ENCODE peak calls at places on chromosomes 6 and 20, in eight cellular contexts. V is stomach, J is bronchial epithelial cell, M is osteocyte, H is endothelial cell, D is neural progenitor cell, U is RWPE1, R is epithelial cell of proximal tubule. X is an unnamed sample.

GRCh38 chr6:159174263-159174974 is 5.2 kb downstream of the FNDC1 start:
- DNase-seq in V (peak), J (peak), M (peak), H (peak), D (peak), U (peak), R (no peak), X (peak)

GRCh38 chr6:98932424-98932823 is 15.3 kb downstream of the FBXL4 start:
- DNase-seq in V (no peak), J (no peak), M (no peak), H (no peak), D (peak), U (no peak), R (no peak), X (no peak)

GRCh38 chr6:96394727-96395126 is 126.9 kb upstream of the UFL1 start:
- DNase-seq in V (no peak), J (peak), M (no peak), H (peak), D (peak), U (no peak), R (no peak), X (no peak)

GRCh38 chr6:116783852-116784251 is 18.3 kb upstream of the FAM162B start:
- DNase-seq in V (no peak), J (peak), M (no peak), H (no peak), D (no peak), U (no peak), R (no peak), X (no peak)

GRCh38 chr20:14986026-14986655 is 648.7 kb upstream of the FLRT3 start:
- DNase-seq in V (peak), J (peak), M (no peak), H (no peak), D (no peak), U (peak), R (peak), X (no peak)

GRCh38 chr6:9089724-9090123 is 654.4 kb upstream of the SLC35B3 start:
- DNase-seq in V (no peak), J (no peak), M (no peak), H (no peak), D (no peak), U (no peak), R (no peak), X (no peak)

GRCh38 chr6:121932071-121933009 is 467.1 kb upstream of the HSF2 start:
- DNase-seq in V (no peak), J (peak), M (peak), H (peak), D (peak), U (no peak), R (no peak), X (no peak)

GRCh38 chr20:17969276-17969883 is 562 bp downstream of the MGME1 start:
- DNase-seq in V (peak), J (peak), M (no peak), H (peak), D (peak), U (peak), R (no peak), X (no peak)

GRCh38 chr20:38043512-38044300 is 10.2 kb downstream of the RPRD1B start:
- DNase-seq in V (no peak), J (peak), M (no peak), H (no peak), D (no peak), U (peak), R (no peak), X (no peak)

DNA sequence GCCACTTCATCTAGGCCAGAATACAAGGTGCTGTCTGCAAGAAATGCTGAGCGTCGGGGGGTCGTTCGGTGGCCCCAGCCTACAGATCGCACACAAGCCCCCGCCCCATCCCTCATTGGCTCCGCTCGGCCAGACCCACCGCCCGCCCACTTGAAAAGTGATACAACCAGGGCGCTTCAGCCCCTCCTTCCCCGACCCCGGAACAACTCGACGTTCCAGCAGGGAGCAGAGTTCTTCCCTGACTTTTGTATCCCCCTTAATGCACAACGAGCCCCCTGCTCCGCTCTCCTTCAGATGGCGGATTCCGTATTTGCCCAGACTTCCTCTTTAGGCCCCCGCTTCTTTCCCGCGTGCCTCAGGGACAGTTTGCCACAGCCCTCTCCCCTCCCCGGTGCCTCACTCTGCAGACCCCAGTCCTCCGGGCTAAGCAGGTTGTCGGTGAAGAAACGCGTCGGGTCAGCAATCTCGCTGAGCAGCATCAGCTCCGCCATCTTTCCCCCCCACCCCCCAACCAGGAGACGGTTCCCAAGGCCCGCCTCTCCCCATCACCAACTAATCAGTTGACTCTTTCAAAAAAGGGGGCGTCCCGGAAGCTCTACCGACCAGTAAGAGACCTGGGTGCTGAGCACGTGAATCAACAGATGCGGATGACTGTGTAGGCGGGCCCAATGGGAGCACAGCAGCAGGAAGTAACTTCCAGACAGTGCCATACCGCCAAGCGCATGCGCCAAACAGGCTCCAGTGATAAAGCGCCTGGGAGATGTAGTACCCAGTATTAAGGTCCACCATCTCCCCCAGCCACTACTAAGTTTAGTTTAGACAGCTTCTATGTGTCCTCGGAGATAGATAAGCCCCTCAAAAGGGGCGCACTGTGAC is at the start of gene ATF6B:
- DNase-seq in V (peak), J (peak), M (peak), H (peak), D (peak), U (peak), R (peak), X (peak)
- TF ChIP-seq CTCF in V (no peak), J (no peak), M (no peak), H (no peak), D (no peak), U (no peak), R (no peak), X (no peak)

GRCh38 chr6:31131595-31131994 is 7.3 kb downstream of the PSORS1C2 start:
- DNase-seq in V (no peak), J (no peak), M (no peak), H (no peak), D (no peak), U (no peak), R (no peak), X (no peak)
- TF ChIP-seq CTCF in V (no peak), J (no peak), M (no peak), H (no peak), D (no peak), U (no peak), R (no peak), X (no peak)

GRCh38 chr6:45522486-45522885 is 144.8 kb upstream of the SUPT3H start:
- DNase-seq in V (no peak), J (no peak), M (no peak), H (no peak), D (peak), U (no peak), R (no peak), X (no peak)
- TF ChIP-seq CTCF in V (no peak), J (no peak), M (no peak), H (no peak), D (no peak), U (no peak), R (no peak), X (no peak)

DNA sequence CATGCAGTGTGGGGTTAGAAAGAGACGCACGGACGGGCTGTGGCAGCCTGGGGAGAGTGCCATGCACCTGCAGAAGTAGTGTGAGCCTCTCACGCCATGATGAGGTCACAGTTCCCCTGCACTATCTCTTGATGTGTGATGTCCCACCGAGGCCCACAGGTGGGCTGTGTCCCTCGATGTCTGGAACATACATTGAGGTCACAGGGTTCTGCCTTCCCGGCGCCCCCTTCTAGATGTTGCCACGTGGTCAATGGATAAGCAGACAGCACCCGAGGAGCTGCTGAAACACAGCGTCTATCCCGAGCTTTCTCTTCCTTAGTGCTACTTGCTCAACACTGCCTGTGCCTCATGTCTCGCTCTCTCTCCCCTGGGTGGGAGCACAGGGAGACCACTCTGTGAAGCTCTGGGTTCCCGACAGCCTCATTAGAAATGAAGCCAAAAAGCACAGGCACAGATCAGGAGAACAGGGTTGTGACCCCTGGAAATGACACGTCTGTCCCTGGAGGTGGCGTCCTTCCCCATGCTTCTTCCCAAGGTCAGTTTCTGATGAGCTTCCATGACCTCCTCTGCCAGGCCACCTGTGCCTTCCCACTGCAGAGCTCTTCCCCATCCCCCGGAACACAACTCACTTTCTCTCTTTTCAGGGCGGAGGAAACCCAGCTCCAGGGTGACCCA is 85.6 kb upstream of the RPS6KA2 start:
- DNase-seq in V (no peak), J (no peak), M (no peak), H (no peak), D (peak), U (no peak), R (no peak), X (no peak)
- TF ChIP-seq CTCF in V (no peak), J (no peak), M (no peak), H (no peak), D (peak), U (no peak), R (no peak), X (no peak)

DNA sequence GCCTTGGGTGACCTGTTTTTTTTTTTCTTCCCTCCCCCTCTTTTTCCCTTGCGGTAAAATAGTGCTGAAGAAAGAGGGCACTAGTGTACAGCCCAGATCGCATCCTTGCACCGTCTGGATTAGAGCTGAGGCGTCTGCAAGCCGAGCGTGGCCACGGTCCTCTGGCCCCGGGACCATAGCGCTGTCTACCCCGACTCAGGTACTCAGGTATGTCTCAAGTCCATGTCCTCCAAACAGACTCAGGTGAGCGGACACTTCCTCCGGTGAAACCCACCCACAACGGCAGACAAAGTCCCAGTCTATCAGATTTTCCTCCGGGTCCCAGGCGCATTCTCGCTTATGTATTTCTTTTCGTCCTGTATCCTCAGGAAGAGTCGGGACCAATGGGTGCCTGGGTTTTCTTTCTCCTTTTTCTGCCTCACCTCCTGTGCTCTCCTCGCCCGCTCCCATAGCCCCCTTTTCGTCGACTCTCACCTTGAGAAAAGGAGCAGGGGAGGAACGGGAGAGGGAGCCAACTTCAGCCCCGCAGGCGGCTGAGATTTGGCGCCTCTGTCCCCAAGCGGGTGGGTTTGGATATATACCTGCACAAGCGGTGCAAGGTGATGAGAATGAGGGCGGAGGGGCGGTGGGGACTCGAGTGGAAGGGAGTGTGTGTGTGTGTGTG is 1.1 kb upstream of the GRM1 start:
- DNase-seq in V (no peak), J (no peak), M (no peak), H (peak), D (peak), U (no peak), R (no peak), X (no peak)
- TF ChIP-seq CTCF in V (no peak), J (no peak), M (no peak), H (no peak), D (peak), U (no peak), R (peak), X (no peak)

GRCh38 chr6:132731086-132731485 is 17.2 kb upstream of the VNN1 start:
- DNase-seq in V (no peak), J (peak), M (no peak), H (no peak), D (no peak), U (no peak), R (no peak), X (no peak)

GRCh38 chr6:132736239-132736638 is 21.5 kb downstream of the VNN2 start:
- DNase-seq in V (no peak), J (peak), M (no peak), H (no peak), D (no peak), U (no peak), R (no peak), X (no peak)

GRCh38 chr6:132733814-132734213 is 20.0 kb upstream of the VNN1 start:
- DNase-seq in V (no peak), J (peak), M (no peak), H (no peak), D (no peak), U (no peak), R (no peak), X (no peak)

GRCh38 chr6:132733288-132733687 is 19.4 kb upstream of the VNN1 start:
- DNase-seq in V (no peak), J (no peak), M (no peak), H (no peak), D (no peak), U (no peak), R (no peak), X (no peak)

GRCh38 chr6:132734694-132735236 is 20.9 kb upstream of the VNN1 start:
- DNase-seq in V (no peak), J (peak), M (no peak), H (no peak), D (no peak), U (no peak), R (no peak), X (no peak)
- TF ChIP-seq CTCF in V (no peak), J (peak), M (peak), H (no peak), D (peak), U (no peak), R (peak), X (no peak)